ENCODE peak calls at places on chromosomes 12 and 14, in five cellular contexts. D is endothelial cell of umbilical vein, S is neural progenitor cell, Q is GM23248, O is colonic mucosa. B is an unnamed sample.

GRCh38 chr12:27539191-27539631 is 15.2 kb downstream of the PPFIBP1 start:
- DNase-seq in D (no peak), S (no peak), Q (peak; percentile 67), O (no peak), B (no peak)

GRCh38 chr12:27561535-27562350 is 37.7 kb downstream of the PPFIBP1 start:
- DNase-seq in D (no peak), S (no peak), Q (peak; percentile 56), O (no peak), B (no peak)

GRCh38 chr14:75636100-75636692 is 24.5 kb downstream of the ERG28 start:
- DNase-seq in D (no peak), S (peak; percentile 43), Q (peak; percentile 55), O (no peak), B (peak; percentile 57)

GRCh38 chr14:28772613-28773012 is 6.0 kb downstream of the FOXG1 start:
- DNase-seq in D (no peak), S (peak; percentile 16), Q (no peak), O (no peak), B (no peak)

GRCh38 chr14:39276579-39277114 is 42.9 kb downstream of the MIA2 start:
- DNase-seq in D (no peak), S (no peak), Q (no peak), O (no peak), B (no peak)

GRCh38 chr14:52829527-52829926 is 38.1 kb upstream of the GNPNAT1 start:
- DNase-seq in D (no peak), S (no peak), Q (no peak), O (no peak), B (no peak)

GRCh38 chr14:104090071-104090748 is 4.7 kb downstream of the ASPG start:
- DNase-seq in D (no peak), S (no peak), Q (no peak), O (peak; percentile 15), B (no peak)

GRCh38 chr14:63134801-63135200 is 69.4 kb upstream of the RHOJ start:
- DNase-seq in D (peak; percentile 15), S (peak; percentile 56), Q (peak; percentile 0), O (no peak), B (peak; percentile 24)

GRCh38 chr12:132484183-132484890 is 5.6 kb upstream of the FBRSL1 start:
- DNase-seq in D (no peak), S (no peak), Q (no peak), O (no peak), B (no peak)

GRCh38 chr12:30219047-30219446 is 435.3 kb upstream of the TMTC1 start:
- DNase-seq in D (no peak), S (no peak), Q (peak; percentile 39), O (no peak), B (peak; percentile 62)

GRCh38 chr14:52862652-52863338 is 71.4 kb upstream of the GNPNAT1 start:
- DNase-seq in D (peak; percentile 44), S (no peak), Q (peak; percentile 89), O (no peak), B (peak; percentile 79)

GRCh38 chr12:51915003-51915625 is 7.8 kb downstream of the ACVRL1 start:
- DNase-seq in D (no peak), S (no peak), Q (no peak), O (no peak), B (no peak)

GRCh38 chr12:28415755-28416154 is 225.5 kb downstream of the CCDC91 start:
- DNase-seq in D (peak; percentile 15), S (no peak), Q (peak; percentile 89), O (no peak), B (peak; percentile 93)

GRCh38 chr12:93229494-93230310 is 148.0 kb upstream of the NUDT4 start:
- DNase-seq in D (peak; percentile 72), S (no peak), Q (peak; percentile 92), O (no peak), B (peak; percentile 91)

GRCh38 chr12:27780612-27781408 is 774 bp upstream of the MANSC4 start:
- DNase-seq in D (peak; percentile 61), S (peak; percentile 41), Q (peak; percentile 64), O (peak; percentile 47), B (peak; percentile 58)

GRCh38 chr12:115758886-115759620 is 518.4 kb downstream of the MED13L start:
- DNase-seq in D (no peak), S (peak; percentile 44), Q (no peak), O (no peak), B (no peak)

GRCh38 chr14:77066555-77067172 is 31.4 kb upstream of the CIPC start:
- DNase-seq in D (no peak), S (no peak), Q (no peak), O (no peak), B (no peak)

GRCh38 chr12:108319277-108320234 is 19.6 kb downstream of the CMKLR1 start:
- DNase-seq in D (no peak), S (no peak), Q (no peak), O (no peak), B (no peak)
- H3K27ac ChIP-seq in D (no peak overlapping the region), S (no peak overlapping the region), Q (no peak overlapping the region), O (no peak overlapping the region), B (no peak overlapping the region)

DNA sequence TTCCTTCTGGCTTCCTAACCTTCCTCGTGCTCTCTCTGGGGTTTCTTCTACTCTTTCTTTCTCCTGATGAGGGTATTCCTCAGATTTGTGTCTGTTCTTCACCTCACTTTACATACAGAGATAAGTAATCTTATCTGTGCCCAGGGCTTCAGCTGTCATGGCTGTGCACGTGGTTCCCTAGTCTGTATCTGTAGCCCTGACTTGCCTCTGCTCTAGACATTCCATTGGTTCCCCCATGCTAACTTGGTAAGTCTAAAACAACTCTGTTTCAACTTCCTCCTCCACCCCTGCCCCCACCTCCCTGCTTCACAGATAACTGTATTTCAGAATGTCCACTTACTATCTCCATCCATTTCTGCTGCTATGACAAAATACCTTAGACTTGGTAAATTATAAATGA is 10.8 kb downstream of the DIP2B start:
- DNase-seq in D (no peak), S (no peak), Q (no peak), O (no peak), B (no peak)
- H3K9ac ChIP-seq in D (no peak overlapping the region), S (no peak overlapping the region), Q (no peak overlapping the region), O (no peak overlapping the region), B (no peak overlapping the region)

GRCh38 chr12:65205886-65206285 is 36.5 kb downstream of the LEMD3 start:
- DNase-seq in D (no peak), S (no peak), Q (no peak), O (no peak), B (no peak)

GRCh38 chr12:65204886-65205525 is 35.6 kb downstream of the LEMD3 start:
- DNase-seq in D (peak; percentile 37), S (no peak), Q (no peak), O (no peak), B (no peak)

GRCh38 chr12:65209655-65210043 is 40.3 kb downstream of the LEMD3 start:
- DNase-seq in D (peak; percentile 82), S (no peak), Q (no peak), O (no peak), B (no peak)

GRCh38 chr12:65208125-65208524 is 38.7 kb downstream of the LEMD3 start:
- DNase-seq in D (no peak), S (no peak), Q (no peak), O (no peak), B (no peak)

DNA sequence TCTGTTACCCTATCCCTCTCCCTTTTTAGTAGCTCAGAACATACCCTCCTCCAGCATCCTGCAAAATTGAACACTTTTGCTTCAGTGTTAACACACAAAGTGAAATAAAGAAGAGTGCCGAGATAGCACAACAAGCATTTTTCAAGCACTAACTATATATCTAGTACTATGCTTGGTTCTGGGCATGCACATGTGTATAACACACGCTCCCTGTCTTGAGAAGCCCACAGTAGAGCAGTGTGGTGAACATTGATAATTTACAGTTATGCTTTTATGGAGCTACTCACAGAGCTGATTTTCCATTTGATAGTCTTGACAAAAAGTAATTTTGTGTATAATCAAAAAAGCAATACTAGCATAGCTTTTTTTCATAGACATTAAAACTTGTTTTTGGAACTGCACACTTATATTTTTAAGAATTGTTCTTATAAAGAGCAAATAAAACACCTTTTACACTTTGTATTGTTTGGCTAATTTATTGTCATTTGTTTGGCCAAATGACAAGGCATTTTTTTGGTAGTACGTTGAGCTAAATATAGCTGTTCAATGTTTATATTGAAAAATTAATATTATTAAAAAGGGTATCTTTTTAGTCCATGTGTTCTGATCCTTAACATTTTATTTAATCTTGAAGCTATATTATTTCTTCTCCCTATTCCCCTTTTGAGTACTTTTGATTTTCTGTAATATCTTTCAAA is 39.7 kb downstream of the LEMD3 start:
- DNase-seq in D (no peak), S (no peak), Q (no peak), O (no peak), B (no peak)
- H3K4me1 ChIP-seq in D (peaks cover 17% of the 10 kb centered on the region), S (no peaks in the 10 kb centered on the region), Q (no peaks in the 10 kb centered on the region), O (peaks cover 11% of the 10 kb centered on the region), B (no peaks in the 10 kb centered on the region)

GRCh38 chr12:6837370-6838060 is 3.2 kb upstream of the GNB3 start:
- DNase-seq in D (no peak), S (no peak), Q (no peak), O (no peak), B (no peak)
- H3K27ac ChIP-seq in D (no peak overlapping the region), S (no peak overlapping the region), Q (no peak overlapping the region), O (no peak overlapping the region), B (no peak overlapping the region)

DNA sequence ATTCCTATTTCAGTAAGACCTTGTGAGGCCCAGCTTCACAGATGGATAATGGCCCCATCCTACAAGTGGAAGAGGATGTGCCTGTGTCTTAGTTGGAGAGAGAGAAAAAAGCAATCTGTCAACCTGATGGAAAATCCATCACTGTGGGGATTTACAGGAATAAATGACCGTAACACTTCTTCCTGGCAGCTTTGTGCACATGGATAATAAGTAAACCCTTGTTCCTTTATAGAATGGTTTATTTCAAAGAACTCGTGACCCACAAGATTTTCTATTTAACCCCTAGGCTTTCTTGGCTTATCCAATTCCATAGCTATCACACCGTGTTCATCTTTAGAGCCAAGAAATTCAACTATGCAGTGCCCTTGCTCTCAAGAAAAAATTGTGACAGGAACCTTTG is 121.3 kb upstream of the PCED1B start:
- DNase-seq in D (no peak), S (no peak), Q (no peak), O (no peak), B (no peak)
- H3K9ac ChIP-seq in D (no peak overlapping the region), S (no peak overlapping the region), Q (no peak overlapping the region), O (no peak overlapping the region), B (no peak overlapping the region)

DNA sequence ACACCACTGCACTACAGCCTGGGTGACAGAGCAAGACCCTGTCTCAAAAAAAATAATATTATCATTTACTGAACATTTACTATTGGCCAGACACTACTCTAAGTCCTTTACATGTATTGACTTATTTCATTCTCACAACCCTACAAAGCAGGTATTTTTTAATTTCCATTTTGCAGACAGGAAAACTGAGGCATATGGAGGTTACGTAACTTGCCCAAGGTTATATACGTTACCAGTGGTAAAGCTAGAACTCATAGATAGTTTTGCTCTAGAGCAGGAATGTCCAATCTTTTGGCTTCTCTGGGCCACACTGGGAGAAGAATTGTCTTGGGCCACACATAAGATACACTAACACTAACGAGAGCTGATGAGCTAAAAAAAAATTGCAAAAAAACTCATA is 5.7 kb downstream of the L3HYPDH start:
- DNase-seq in D (no peak), S (no peak), Q (no peak), O (no peak), B (no peak)
- H3K4me1 ChIP-seq in D (peaks cover 20% of the 10 kb centered on the region), S (no peaks in the 10 kb centered on the region), Q (peaks cover 29% of the 10 kb centered on the region), O (peaks cover 2% of the 10 kb centered on the region), B (peaks cover 41% of the 10 kb centered on the region)

DNA sequence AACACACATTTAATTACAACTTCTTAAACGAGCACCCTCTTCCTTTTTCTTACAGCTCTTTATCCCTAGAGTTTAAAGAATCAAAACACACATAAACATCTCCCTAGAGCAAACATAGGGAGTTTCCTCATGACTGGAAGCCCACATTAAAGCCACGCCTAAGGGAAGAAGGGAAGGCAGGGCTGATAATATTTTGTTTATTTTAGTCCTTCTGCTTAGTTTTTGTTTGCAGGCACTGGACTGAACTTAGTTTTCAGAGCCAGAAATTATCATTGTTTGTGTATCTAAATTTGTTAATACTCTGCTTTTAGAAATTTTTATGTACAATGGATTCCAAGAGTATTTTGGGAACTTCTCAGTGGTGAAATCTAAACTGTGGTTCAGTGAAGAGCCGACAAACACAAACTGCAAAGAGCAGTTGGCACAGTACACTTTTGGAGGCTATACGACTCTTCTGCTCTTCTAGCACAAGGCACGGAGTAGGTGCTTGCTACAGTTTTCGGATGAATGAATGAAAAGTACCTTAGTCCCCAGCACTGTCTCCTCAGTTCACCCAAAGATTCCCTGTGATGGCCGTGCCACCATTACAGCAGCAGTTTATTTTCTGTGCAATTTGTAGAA is 17.6 kb upstream of the AMIGO2 start:
- DNase-seq in D (no peak), S (no peak), Q (peak; percentile 26), O (no peak), B (peak; percentile 29)
- H3K27ac ChIP-seq in D (no peak overlapping the region), S (no peak overlapping the region), Q (no peak overlapping the region), O (no peak overlapping the region), B (peak overlapping the region; percentile 96)